ENCODE peak calls at places on chromosome 21, in four cellular contexts. One of them, this sample, is unnamed. For H3K27me3, the result is how much of the 10 kb centered on the place peaks cover.

GRCh38 chr21:31696424-31696823 is 35.5 kb downstream of the SCAF4 start:
- DNase-seq in lower lobe of right lung: no peak
- DNase-seq in HCT116: no peak
- DNase-seq in breast epithelium: no peak
- DNase-seq in this sample: no peak

GRCh38 chr21:22791376-22791775 is 1793.2 kb downstream of the NCAM2 start:
- DNase-seq in lower lobe of right lung: no peak
- DNase-seq in HCT116: no peak
- DNase-seq in breast epithelium: no peak
- DNase-seq in this sample: no peak

GRCh38 chr21:25107708-25108107 is 499.6 kb downstream of the MRPL39 start:
- DNase-seq in lower lobe of right lung: no peak
- DNase-seq in HCT116: no peak
- DNase-seq in breast epithelium: no peak
- DNase-seq in this sample: no peak

GRCh38 chr21:22174746-22175145 is 1176.5 kb downstream of the NCAM2 start:
- DNase-seq in lower lobe of right lung: no peak
- DNase-seq in HCT116: no peak
- DNase-seq in breast epithelium: no peak
- DNase-seq in this sample: no peak

GRCh38 chr21:40208206-40208950 is 341.1 kb downstream of the PCP4 start:
- DNase-seq in lower lobe of right lung: no peak
- DNase-seq in HCT116: no peak
- DNase-seq in breast epithelium: no peak
- DNase-seq in this sample: no peak

GRCh38 chr21:31752352-31752751 is 20.4 kb upstream of the SCAF4 start:
- DNase-seq in lower lobe of right lung: no peak
- DNase-seq in HCT116: no peak
- DNase-seq in breast epithelium: no peak
- DNase-seq in this sample: no peak

GRCh38 chr21:22164912-22165311 is 1166.7 kb downstream of the NCAM2 start:
- DNase-seq in lower lobe of right lung: no peak
- DNase-seq in HCT116: no peak
- DNase-seq in breast epithelium: no peak
- DNase-seq in this sample: no peak

GRCh38 chr21:15445327-15445726 is 284.5 kb upstream of the USP25 start:
- DNase-seq in lower lobe of right lung: no peak
- DNase-seq in HCT116: no peak
- DNase-seq in breast epithelium: no peak
- DNase-seq in this sample: no peak

GRCh38 chr21:39014751-39015150 is 168.5 kb downstream of the PSMG1 start:
- DNase-seq in lower lobe of right lung: no peak
- DNase-seq in HCT116: no peak
- DNase-seq in breast epithelium: no peak
- DNase-seq in this sample: no peak

GRCh38 chr21:27201197-27201596 is 234.3 kb upstream of the ADAMTS5 start:
- DNase-seq in lower lobe of right lung: no peak
- DNase-seq in HCT116: no peak
- DNase-seq in breast epithelium: no peak
- DNase-seq in this sample: no peak

DNA sequence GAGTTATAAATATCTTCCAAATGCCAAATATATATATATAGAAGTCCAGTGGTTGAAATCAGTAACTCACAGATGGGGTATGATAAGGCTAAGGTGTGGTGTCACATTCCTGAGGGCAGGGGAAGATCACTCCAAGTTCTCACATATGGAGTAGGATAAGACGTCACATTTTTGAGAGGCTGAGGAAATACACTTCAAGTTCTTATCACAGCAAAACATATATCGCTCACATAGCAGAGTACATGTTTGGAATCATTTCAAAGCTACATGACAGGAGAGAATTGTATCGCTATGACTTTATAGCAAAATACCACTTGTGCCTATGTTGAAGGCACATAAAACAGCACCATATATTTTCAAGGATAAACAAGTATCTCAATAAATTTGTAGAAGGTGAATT is 55.1 kb downstream of the RBM11 start:
- DNase-seq in lower lobe of right lung: no peak
- DNase-seq in HCT116: no peak
- DNase-seq in breast epithelium: no peak
- DNase-seq in this sample: no peak
- H3K27me3 ChIP-seq in lower lobe of right lung: under half
- H3K27me3 ChIP-seq in HCT116: under half
- H3K27me3 ChIP-seq in breast epithelium: under half
- H3K27me3 ChIP-seq in this sample: under half

GRCh38 chr21:35136106-35136505 is 87.0 kb upstream of the RUNX1 start:
- DNase-seq in lower lobe of right lung: no peak
- DNase-seq in HCT116: no peak
- DNase-seq in breast epithelium: no peak
- DNase-seq in this sample: no peak

GRCh38 chr21:35139382-35139715 is 90.2 kb upstream of the RUNX1 start:
- DNase-seq in lower lobe of right lung: no peak
- DNase-seq in HCT116: no peak
- DNase-seq in breast epithelium: no peak
- DNase-seq in this sample: no peak

GRCh38 chr21:35138665-35139381 is 89.7 kb upstream of the RUNX1 start:
- DNase-seq in lower lobe of right lung: no peak
- DNase-seq in HCT116: peak
- DNase-seq in breast epithelium: no peak
- DNase-seq in this sample: no peak

GRCh38 chr21:35136586-35137254 is 87.6 kb upstream of the RUNX1 start:
- DNase-seq in lower lobe of right lung: no peak
- DNase-seq in HCT116: peak
- DNase-seq in breast epithelium: no peak
- DNase-seq in this sample: no peak

GRCh38 chr21:35134299-35134698 is 85.2 kb upstream of the RUNX1 start:
- DNase-seq in lower lobe of right lung: no peak
- DNase-seq in HCT116: no peak
- DNase-seq in breast epithelium: no peak
- DNase-seq in this sample: no peak
- H3K4me3 ChIP-seq in lower lobe of right lung: no peak
- H3K4me3 ChIP-seq in HCT116: no peak
- H3K4me3 ChIP-seq in breast epithelium: no peak
- H3K4me3 ChIP-seq in this sample: no peak

DNA sequence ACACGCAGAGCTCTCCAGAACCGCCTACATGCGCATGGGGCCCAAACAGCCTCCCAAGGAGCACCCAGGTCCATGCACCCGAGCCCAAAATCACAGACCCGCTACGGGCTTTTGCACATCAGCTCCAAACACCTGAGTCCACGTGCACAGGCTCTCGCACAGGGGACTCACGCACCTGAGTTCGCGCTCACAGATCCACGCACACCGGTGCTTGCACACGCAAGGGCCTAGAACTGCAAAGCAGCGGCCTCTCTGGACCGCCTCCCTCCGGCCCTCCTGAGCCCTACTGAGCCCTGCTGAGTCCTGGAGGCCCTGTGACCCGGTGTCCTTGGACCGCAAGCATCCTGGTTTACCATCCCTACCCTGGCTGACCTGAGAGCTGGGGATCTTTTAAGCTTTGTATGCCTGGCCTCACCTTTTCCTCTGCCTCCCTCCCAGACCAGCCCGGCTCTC is 8.3 kb downstream of the OLIG2 start:
- DNase-seq in lower lobe of right lung: no peak
- DNase-seq in HCT116: no peak
- DNase-seq in breast epithelium: no peak
- DNase-seq in this sample: no peak
- H3K27me3 ChIP-seq in lower lobe of right lung: half or more
- H3K27me3 ChIP-seq in HCT116: under half
- H3K27me3 ChIP-seq in breast epithelium: under half
- H3K27me3 ChIP-seq in this sample: under half

GRCh38 chr21:33126569-33126968 is 56.6 kb downstream of the OLIG1 start:
- DNase-seq in lower lobe of right lung: no peak
- DNase-seq in HCT116: no peak
- DNase-seq in breast epithelium: no peak
- DNase-seq in this sample: no peak

GRCh38 chr21:33128538-33128937 is 58.6 kb downstream of the OLIG1 start:
- DNase-seq in lower lobe of right lung: no peak
- DNase-seq in HCT116: no peak
- DNase-seq in breast epithelium: no peak
- DNase-seq in this sample: no peak

GRCh38 chr21:33125981-33126380 is 56.0 kb downstream of the OLIG1 start:
- DNase-seq in lower lobe of right lung: no peak
- DNase-seq in HCT116: no peak
- DNase-seq in breast epithelium: no peak
- DNase-seq in this sample: no peak

GRCh38 chr21:33124879-33125278 is 54.9 kb downstream of the OLIG1 start:
- DNase-seq in lower lobe of right lung: no peak
- DNase-seq in HCT116: no peak
- DNase-seq in breast epithelium: no peak
- DNase-seq in this sample: no peak

GRCh38 chr21:33127154-33127893 is 57.4 kb downstream of the OLIG1 start:
- DNase-seq in lower lobe of right lung: peak
- DNase-seq in HCT116: peak
- DNase-seq in breast epithelium: no peak
- DNase-seq in this sample: peak
- H3K4me3 ChIP-seq in lower lobe of right lung: peak
- H3K4me3 ChIP-seq in HCT116: peak
- H3K4me3 ChIP-seq in breast epithelium: peak
- H3K4me3 ChIP-seq in this sample: no peak

GRCh38 chr21:36587388-36587787 is 107.5 kb upstream of the CLDN14 start:
- DNase-seq in lower lobe of right lung: no peak
- DNase-seq in HCT116: peak
- DNase-seq in breast epithelium: no peak
- DNase-seq in this sample: no peak
- H3K27me3 ChIP-seq in lower lobe of right lung: under half
- H3K27me3 ChIP-seq in HCT116: under half
- H3K27me3 ChIP-seq in breast epithelium: under half
- H3K27me3 ChIP-seq in this sample: under half

GRCh38 chr21:37916795-37917142 is 512 bp upstream of the KCNJ6 start:
- DNase-seq in lower lobe of right lung: no peak
- DNase-seq in HCT116: no peak
- DNase-seq in breast epithelium: no peak
- DNase-seq in this sample: no peak

GRCh38 chr21:37915941-37916794 is at the start of gene KCNJ6:
- DNase-seq in lower lobe of right lung: peak
- DNase-seq in HCT116: no peak
- DNase-seq in breast epithelium: no peak
- DNase-seq in this sample: no peak

GRCh38 chr21:37914211-37914900 is 1.9 kb downstream of the KCNJ6 start:
- DNase-seq in lower lobe of right lung: peak
- DNase-seq in HCT116: no peak
- DNase-seq in breast epithelium: no peak
- DNase-seq in this sample: peak

GRCh38 chr21:37917612-37918011 is 1.4 kb upstream of the KCNJ6 start:
- DNase-seq in lower lobe of right lung: no peak
- DNase-seq in HCT116: no peak
- DNase-seq in breast epithelium: no peak
- DNase-seq in this sample: no peak

DNA sequence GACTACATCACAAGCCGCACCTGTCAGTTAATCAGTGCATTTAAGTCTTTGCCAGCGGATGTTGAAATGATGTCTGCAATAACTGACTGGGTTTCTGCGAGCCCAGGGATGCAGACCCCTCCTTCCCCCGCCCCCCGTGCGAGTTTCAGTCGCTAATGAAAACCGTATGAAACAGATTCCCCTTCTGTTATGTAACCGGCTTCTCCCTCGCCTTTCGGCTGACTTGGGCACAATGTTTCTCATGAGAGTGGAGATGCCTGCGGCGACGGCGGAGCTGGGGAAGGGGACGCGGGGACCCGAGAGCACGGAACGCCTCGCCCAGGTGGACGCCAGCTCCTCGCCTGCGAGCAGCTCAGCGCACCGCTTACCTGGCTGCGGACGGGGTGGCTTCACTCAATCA is 741 bp downstream of the KCNJ6 start:
- DNase-seq in lower lobe of right lung: no peak
- DNase-seq in HCT116: no peak
- DNase-seq in breast epithelium: no peak
- DNase-seq in this sample: no peak
- H3K4me3 ChIP-seq in lower lobe of right lung: peak
- H3K4me3 ChIP-seq in HCT116: no peak
- H3K4me3 ChIP-seq in breast epithelium: peak
- H3K4me3 ChIP-seq in this sample: no peak

DNA sequence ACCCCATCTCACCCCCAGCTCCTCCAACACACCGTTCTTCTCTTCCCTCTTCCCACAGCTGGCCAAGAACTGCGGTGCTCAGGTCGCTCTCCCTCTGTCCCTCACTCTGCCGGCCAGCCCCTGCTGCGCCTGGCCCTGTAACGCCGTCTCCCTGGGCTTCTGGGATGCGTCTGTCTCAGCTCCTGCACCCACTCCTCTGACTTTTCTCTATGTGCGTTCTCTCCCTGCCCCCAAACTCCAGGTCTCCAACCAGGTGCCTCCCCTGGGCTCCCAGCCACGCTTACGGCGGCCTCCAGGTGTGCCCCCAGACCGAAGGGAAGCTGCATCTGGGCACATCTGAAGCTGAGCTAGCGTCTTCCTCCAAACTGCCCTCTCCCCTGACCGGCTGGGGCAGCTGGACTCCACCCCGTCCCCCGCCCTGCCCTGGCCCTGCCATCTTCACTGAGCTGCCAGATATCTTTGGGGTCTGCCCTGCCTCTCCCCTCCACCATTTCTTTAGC is 2.6 kb downstream of the KRTAP10-12 start:
- DNase-seq in lower lobe of right lung: no peak
- DNase-seq in HCT116: no peak
- DNase-seq in breast epithelium: no peak
- DNase-seq in this sample: no peak
- H3K27me3 ChIP-seq in lower lobe of right lung: half or more
- H3K27me3 ChIP-seq in HCT116: under half
- H3K27me3 ChIP-seq in breast epithelium: under half
- H3K27me3 ChIP-seq in this sample: under half

GRCh38 chr21:41316641-41317392 is at the start of gene FAM3B:
- DNase-seq in lower lobe of right lung: peak
- DNase-seq in HCT116: no peak
- DNase-seq in breast epithelium: no peak
- DNase-seq in this sample: peak
- H3K4me3 ChIP-seq in lower lobe of right lung: peak
- H3K4me3 ChIP-seq in HCT116: no peak
- H3K4me3 ChIP-seq in breast epithelium: peak
- H3K4me3 ChIP-seq in this sample: no peak